ENCODE peak calls at places on chromosomes 13 and 19, in ten cellular contexts. S is astrocyte, K is fibroblast of lung, O is keratinocyte, B is GM23338, W is PC-3, P is K562, H is neuronal stem cell, T is SK-N-SH, U is GM23248. I is an unnamed sample.

GRCh38 chr19:401836-402535 is 7.0 kb downstream of the C2CD4C start:
- DNase-seq in S (no peak), K (no peak), O (no peak), B (no peak), W (no peak), P (no peak), H (no peak), T (peak), U (peak), I (peak)

GRCh38 chr19:887072-887471 is 5.9 kb downstream of the MED16 start:
- DNase-seq in S (peak), K (peak), O (no peak), B (no peak), W (no peak), P (no peak), H (no peak), T (peak), U (peak), I (no peak)

GRCh38 chr19:10220695-10221094 is 10.4 kb downstream of the S1PR2 start:
- DNase-seq in S (no peak), K (no peak), O (no peak), B (no peak), W (no peak), P (no peak), H (no peak), T (no peak), U (no peak), I (no peak)

GRCh38 chr19:18862976-18863842 is 31.4 kb downstream of the UPF1 start:
- DNase-seq in S (no peak), K (no peak), O (no peak), B (no peak), W (no peak), P (no peak), H (no peak), T (no peak), U (no peak), I (no peak)

GRCh38 chr13:114151031-114151430 is 18.6 kb upstream of the RASA3 start:
- DNase-seq in S (no peak), K (no peak), O (no peak), B (no peak), W (no peak), P (no peak), H (no peak), T (peak), U (no peak), I (no peak)

GRCh38 chr13:95783747-95784146 is 106.8 kb downstream of the DNAJC3 start:
- DNase-seq in S (no peak), K (no peak), O (no peak), B (peak), W (no peak), P (no peak), H (no peak), T (no peak), U (no peak), I (no peak)

GRCh38 chr19:48650974-48651681 is 5.1 kb upstream of the CA11 start:
- DNase-seq in S (no peak), K (no peak), O (no peak), B (no peak), W (no peak), P (peak), H (no peak), T (no peak), U (no peak), I (no peak)

GRCh38 chr19:1779604-1779973 is 26.3 kb downstream of the ONECUT3 start:
- DNase-seq in S (no peak), K (no peak), O (no peak), B (no peak), W (no peak), P (no peak), H (no peak), T (no peak), U (no peak), I (no peak)

GRCh38 chr13:22198656-22199217 is 527.9 kb downstream of the FGF9 start:
- DNase-seq in S (no peak), K (no peak), O (no peak), B (peak), W (no peak), P (no peak), H (no peak), T (no peak), U (peak), I (no peak)

GRCh38 chr13:42155251-42155650 is 106.8 kb downstream of the DGKH start:
- DNase-seq in S (no peak), K (no peak), O (no peak), B (no peak), W (no peak), P (no peak), H (no peak), T (no peak), U (no peak), I (no peak)

GRCh38 chr13:44814836-44815235 is 174.4 kb downstream of the NUFIP1 start:
- DNase-seq in S (no peak), K (no peak), O (no peak), B (no peak), W (no peak), P (no peak), H (no peak), T (no peak), U (peak), I (no peak)

GRCh38 chr19:42250666-42251531 is 4.0 kb downstream of the ERF start:
- DNase-seq in S (no peak), K (peak), O (no peak), B (no peak), W (no peak), P (no peak), H (no peak), T (peak), U (peak), I (no peak)

GRCh38 chr19:40962460-40962961 is 28.6 kb upstream of the CYP2B6 start:
- DNase-seq in S (peak), K (peak), O (no peak), B (no peak), W (peak), P (no peak), H (no peak), T (no peak), U (peak), I (no peak)

GRCh38 chr19:38890686-38891085 is 8.7 kb downstream of the SIRT2 start:
- DNase-seq in S (no peak), K (no peak), O (no peak), B (no peak), W (no peak), P (no peak), H (no peak), T (no peak), U (no peak), I (no peak)

GRCh38 chr13:90594694-90595093 is 752.8 kb upstream of the MIR17HG start:
- DNase-seq in S (peak), K (peak), O (peak), B (no peak), W (peak), P (no peak), H (no peak), T (no peak), U (peak), I (no peak)

GRCh38 chr13:112569771-112570288 is 18.1 kb downstream of the TUBGCP3 start:
- DNase-seq in S (no peak), K (no peak), O (no peak), B (no peak), W (no peak), P (no peak), H (no peak), T (no peak), U (no peak), I (no peak)

GRCh38 chr13:94210826-94211225 is 268.7 kb downstream of the DCT start:
- DNase-seq in S (no peak), K (no peak), O (no peak), B (no peak), W (no peak), P (no peak), H (no peak), T (no peak), U (no peak), I (no peak)

GRCh38 chr19:49214701-49215100 is 57.1 kb downstream of the TRPM4 start:
- DNase-seq in S (no peak), K (no peak), O (no peak), B (no peak), W (no peak), P (peak), H (no peak), T (no peak), U (no peak), I (no peak)

GRCh38 chr19:31054430-31054829 is 294.8 kb downstream of the TSHZ3 start:
- DNase-seq in S (peak), K (peak), O (no peak), B (peak), W (no peak), P (no peak), H (peak), T (peak), U (peak), I (peak)

GRCh38 chr13:77184455-77184854 is 142.4 kb downstream of the MYCBP2 start:
- DNase-seq in S (no peak), K (no peak), O (no peak), B (no peak), W (no peak), P (no peak), H (no peak), T (no peak), U (no peak), I (no peak)

GRCh38 chr13:49082653-49083536 is 107.2 kb downstream of the FNDC3A start:
- DNase-seq in S (peak), K (peak), O (peak), B (no peak), W (no peak), P (no peak), H (no peak), T (no peak), U (peak), I (no peak)

GRCh38 chr13:21124853-21125252 is 51.5 kb downstream of the SKA3 start:
- DNase-seq in S (peak), K (peak), O (no peak), B (peak), W (peak), P (no peak), H (no peak), T (peak), U (peak), I (peak)

GRCh38 chr19:18328340-18329034 is 5.6 kb upstream of the LSM4 start:
- DNase-seq in S (peak), K (peak), O (peak), B (peak), W (peak), P (peak), H (peak), T (peak), U (peak), I (peak)

GRCh38 chr19:41882568-41883462 is at the start of gene ARHGEF1:
- DNase-seq in S (no peak), K (peak), O (no peak), B (peak), W (peak), P (peak), H (no peak), T (peak), U (peak), I (no peak)

GRCh38 chr19:3278294-3278693 is 53.8 kb downstream of the CELF5 start:
- DNase-seq in S (no peak), K (no peak), O (no peak), B (no peak), W (no peak), P (no peak), H (no peak), T (no peak), U (no peak), I (no peak)

GRCh38 chr13:75454497-75454896 is 27.5 kb downstream of the TBC1D4 start:
- DNase-seq in S (no peak), K (no peak), O (peak), B (no peak), W (no peak), P (no peak), H (no peak), T (no peak), U (no peak), I (no peak)

GRCh38 chr19:8487137-8487851 is 15.1 kb downstream of the PRAM1 start:
- DNase-seq in S (no peak), K (no peak), O (no peak), B (no peak), W (no peak), P (no peak), H (no peak), T (no peak), U (no peak), I (no peak)

GRCh38 chr13:33208290-33208990 is 77.1 kb downstream of the STARD13 start:
- DNase-seq in S (no peak), K (no peak), O (no peak), B (no peak), W (no peak), P (no peak), H (no peak), T (no peak), U (peak), I (no peak)

GRCh38 chr19:1361601-1362384 is 21.9 kb upstream of the NDUFS7 start:
- DNase-seq in S (peak), K (peak), O (no peak), B (no peak), W (peak), P (no peak), H (no peak), T (no peak), U (peak), I (no peak)

GRCh38 chr13:66558511-66558910 is 671.6 kb downstream of the PCDH9 start:
- DNase-seq in S (peak), K (peak), O (no peak), B (no peak), W (no peak), P (no peak), H (no peak), T (no peak), U (no peak), I (no peak)

GRCh38 chr19:34171539-34171876 is 796 bp upstream of the LSM14A start:
- DNase-seq in S (peak), K (peak), O (no peak), B (no peak), W (peak), P (no peak), H (no peak), T (no peak), U (peak), I (no peak)

GRCh38 chr13:32903720-32904119 is 112.5 kb upstream of the KL start:
- DNase-seq in S (peak), K (peak), O (no peak), B (no peak), W (peak), P (no peak), H (no peak), T (no peak), U (peak), I (no peak)

GRCh38 chr13:109256866-109257760 is 529.3 kb downstream of the IRS2 start:
- DNase-seq in S (peak), K (peak), O (peak), B (peak), W (peak), P (no peak), H (no peak), T (no peak), U (peak), I (no peak)

DNA sequence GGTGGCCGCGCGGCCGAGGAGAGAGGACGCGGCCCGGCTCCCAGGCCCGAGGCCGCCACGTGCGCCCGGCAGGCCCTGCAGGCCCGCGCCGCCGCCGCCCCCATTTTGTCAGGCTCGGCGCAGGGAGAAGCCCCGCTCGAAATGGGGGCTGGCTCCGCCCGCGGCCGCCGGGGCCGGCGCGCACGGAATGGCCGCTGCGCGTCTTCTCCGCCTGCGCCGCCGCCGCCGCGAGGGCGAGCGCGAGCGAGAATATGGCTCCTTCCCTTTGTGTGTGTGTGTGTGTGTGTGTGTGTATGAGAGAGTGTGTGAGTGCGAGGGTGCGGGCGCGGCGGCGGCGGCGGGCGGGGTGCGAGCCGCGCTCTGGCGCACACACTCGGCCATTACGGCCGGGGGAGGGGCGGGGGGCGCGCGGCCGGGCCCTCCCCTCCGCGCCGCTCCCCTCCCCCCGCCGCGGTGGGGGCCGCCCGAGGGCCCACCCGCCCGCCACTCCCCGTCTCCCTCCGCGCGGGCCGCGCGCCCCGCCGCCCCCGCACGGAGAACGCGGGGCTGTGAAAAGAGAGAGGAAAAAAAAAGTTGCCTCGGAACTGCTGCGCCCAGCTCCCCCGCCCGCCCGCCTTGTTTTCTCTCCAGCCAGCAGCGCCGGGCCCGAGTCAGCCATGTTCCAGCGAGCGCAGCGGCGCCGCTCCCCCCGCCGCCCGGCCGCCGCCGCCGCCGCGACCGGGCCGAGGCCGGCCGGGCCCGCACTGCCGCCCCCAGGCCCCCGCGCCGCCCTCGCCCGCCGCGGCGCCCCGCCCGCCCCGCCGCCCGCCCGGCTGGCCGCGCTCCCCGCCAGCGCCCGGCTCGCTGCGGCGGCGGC is 1.0 kb downstream of the HMGB1 start:
- DNase-seq in S (peak), K (peak), O (no peak), B (peak), W (peak), P (peak), H (peak), T (peak), U (peak), I (peak)
- H2AFZ ChIP-seq in S (no peak), K (no peak), O (no peak), B (no peak), W (peak), P (no peak), H (peak), T (no peak), U (peak), I (no peak)

DNA sequence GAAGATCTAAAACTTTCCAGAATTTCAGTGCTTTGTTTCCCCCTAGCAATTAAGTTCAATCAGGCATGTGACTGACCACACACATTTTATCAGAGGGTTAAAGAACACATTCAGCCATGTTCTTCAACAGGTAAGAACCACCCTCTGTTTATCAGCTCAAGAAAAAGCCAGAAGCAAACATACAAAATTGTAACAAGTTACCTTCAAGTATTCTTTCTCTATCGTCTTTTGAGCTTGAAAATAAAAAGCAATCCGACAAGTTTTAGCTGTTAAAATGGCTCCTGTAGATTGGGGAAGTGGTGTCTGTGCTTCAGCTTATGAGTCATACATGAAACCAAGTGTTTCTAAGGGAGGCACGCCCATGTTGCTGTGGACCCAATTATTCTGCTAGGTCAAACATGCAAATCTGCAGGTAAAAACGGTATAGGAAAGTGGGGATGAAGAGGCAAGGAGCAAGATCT is at the start of gene ELF1:
- DNase-seq in S (peak), K (peak), O (peak), B (peak), W (peak), P (peak), H (no peak), T (no peak), U (peak), I (no peak)
- H2AFZ ChIP-seq in S (peak), K (peak), O (peak), B (no peak), W (peak), P (peak), H (no peak), T (no peak), U (peak), I (no peak)

DNA sequence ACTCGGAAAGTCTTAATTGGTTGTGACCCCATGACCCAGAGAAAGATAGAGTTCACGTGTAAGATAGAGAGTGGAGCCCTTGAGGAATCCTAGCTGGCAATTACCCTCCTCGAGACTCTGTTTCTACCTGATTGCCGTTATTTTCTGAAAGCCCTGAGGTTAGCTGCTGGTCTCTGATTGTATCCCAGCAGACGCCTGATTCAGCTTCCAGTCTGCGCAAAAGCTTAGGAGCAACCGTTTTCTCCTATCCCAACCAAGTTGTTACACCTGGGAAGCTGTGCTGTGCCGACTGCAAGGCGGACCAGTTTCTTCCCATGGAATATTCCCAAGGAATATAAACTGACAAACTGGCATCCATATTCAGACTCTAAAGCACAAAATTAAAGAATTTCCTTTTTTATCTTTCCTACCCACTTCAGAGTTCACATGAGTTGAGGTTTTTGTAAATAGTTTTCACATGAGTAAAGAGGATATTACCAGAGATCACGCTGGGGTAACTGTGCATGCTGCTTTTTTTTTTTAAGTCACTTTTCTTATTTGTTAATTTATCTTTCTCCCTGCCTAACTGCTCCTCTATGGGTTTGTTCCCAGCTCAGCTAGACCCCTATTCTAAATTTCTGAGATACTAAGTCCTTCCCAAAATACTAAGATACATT is 1.5 kb upstream of the TRPC4 start:
- DNase-seq in S (peak), K (peak), O (no peak), B (peak), W (peak), P (no peak), H (no peak), T (no peak), U (peak), I (peak)
- H2AFZ ChIP-seq in S (peak), K (peak), O (no peak), B (peak), W (no peak), P (peak), H (peak), T (peak), U (peak), I (no peak)

DNA sequence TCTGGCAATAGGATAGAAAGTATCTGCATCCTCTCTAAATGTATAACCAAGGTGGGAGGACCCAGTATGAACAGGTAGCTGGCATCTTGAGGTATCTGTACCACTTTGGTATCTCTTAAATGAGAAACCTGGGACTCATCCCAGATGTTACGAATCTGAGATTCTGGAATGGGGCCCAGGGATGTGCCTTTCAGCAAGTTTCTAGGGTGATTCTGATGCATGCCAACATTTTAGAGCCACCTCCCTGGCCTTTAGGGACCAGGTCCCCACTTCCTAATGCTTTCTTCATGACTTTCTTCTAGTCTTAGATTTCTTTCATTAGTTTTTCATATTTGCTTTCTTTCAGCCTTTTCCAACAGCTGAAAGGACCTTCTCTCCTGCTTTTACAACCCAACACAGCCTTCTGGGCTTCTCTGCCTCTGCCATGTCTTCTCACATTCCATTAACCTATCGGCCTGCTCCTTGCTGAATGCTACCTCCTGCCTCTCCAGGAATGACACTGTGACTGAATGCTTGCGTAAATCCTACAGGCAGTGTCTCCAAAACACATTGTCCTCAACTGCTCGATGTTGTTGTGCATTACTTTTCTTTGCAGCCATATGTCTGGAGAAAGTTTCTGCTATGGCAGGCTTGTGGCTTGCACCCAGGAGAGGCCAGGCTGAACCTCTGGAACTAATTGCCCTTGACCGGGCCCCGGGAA is 284.0 kb downstream of the DNAJC15 start:
- DNase-seq in S (no peak), K (no peak), O (no peak), B (no peak), W (no peak), P (no peak), H (no peak), T (no peak), U (peak), I (no peak)
- H2AFZ ChIP-seq in S (no peak), K (no peak), O (peak), B (peak), W (no peak), P (no peak), H (peak), T (peak), U (no peak), I (no peak)

GRCh38 chr19:17216058-17216670 is 1.0 kb downstream of the USE1 start:
- DNase-seq in S (no peak), K (no peak), O (no peak), B (no peak), W (no peak), P (peak), H (no peak), T (peak), U (no peak), I (no peak)
- H2AFZ ChIP-seq in S (no peak), K (no peak), O (no peak), B (peak), W (peak), P (peak), H (peak), T (no peak), U (no peak), I (no peak)

GRCh38 chr19:45900661-45901431 is 1.6 kb downstream of the MYPOP start:
- DNase-seq in S (no peak), K (no peak), O (no peak), B (peak), W (no peak), P (no peak), H (no peak), T (no peak), U (no peak), I (peak)
- H2AFZ ChIP-seq in S (peak), K (no peak), O (no peak), B (peak), W (peak), P (no peak), H (no peak), T (no peak), U (peak), I (no peak)

GRCh38 chr13:51479199-51479523 is 26.3 kb upstream of the INTS6 start:
- DNase-seq in S (peak), K (peak), O (no peak), B (no peak), W (peak), P (no peak), H (no peak), T (no peak), U (peak), I (no peak)
- H2AFZ ChIP-seq in S (peak), K (peak), O (peak), B (no peak), W (no peak), P (no peak), H (no peak), T (peak), U (no peak), I (no peak)

I was measured in H9.